ENCODE peak calls at places on chromosome 1, in five cellular contexts. X is sigmoid colon, E is fibroblast of lung, R is coronary artery, U is tibial artery. A is an unnamed sample.

GRCh38 chr1:39132505-39133339 is 71.8 kb upstream of the MACF1 start:
- DNase-seq in E (peak), X (peak), U (peak), R (peak), A (peak)

GRCh38 chr1:231937013-231937754 is 310.6 kb downstream of the DISC1 start:
- DNase-seq in U (peak), E (peak), X (peak), R (no peak), A (no peak)

GRCh38 chr1:178134061-178134460 is 40.2 kb downstream of the RASAL2 start:
- DNase-seq in U (peak), R (no peak), X (no peak), E (peak), A (no peak)

GRCh38 chr1:23422313-23422877 is 2.2 kb downstream of the TCEA3 start:
- DNase-seq in U (peak), X (peak), E (peak), R (peak), A (no peak)

GRCh38 chr1:159492575-159493323 is 43.1 kb downstream of the OR10J5 start:
- DNase-seq in E (no peak), X (no peak), R (no peak), U (no peak), A (no peak)

GRCh38 chr1:177209357-177209756 is 38.6 kb downstream of the BRINP2 start:
- DNase-seq in E (peak), U (peak), R (peak), X (peak), A (no peak)

GRCh38 chr1:242842094-242842493 is 317.6 kb upstream of the PLD5 start:
- DNase-seq in X (no peak), U (no peak), E (no peak), R (no peak), A (no peak)

GRCh38 chr1:156592910-156593732 is 1.5 kb downstream of the NAXE start:
- DNase-seq in R (no peak), E (no peak), U (no peak), X (no peak), A (no peak)

GRCh38 chr1:53949651-53950050 is 3.5 kb downstream of the LRRC42 start:
- DNase-seq in R (no peak), U (no peak), E (no peak), X (no peak), A (no peak)

GRCh38 chr1:241499910-241500309 is 19.6 kb downstream of the FH start:
- DNase-seq in E (peak), U (no peak), R (no peak), X (no peak), A (no peak)

GRCh38 chr1:206467915-206468314 is 2.4 kb upstream of the IKBKE start:
- DNase-seq in U (peak), R (no peak), E (no peak), X (peak), A (no peak)

GRCh38 chr1:206464456-206464964 is 5.8 kb upstream of the IKBKE start:
- DNase-seq in E (peak), U (peak), X (no peak), R (no peak), A (no peak)

GRCh38 chr1:206466840-206467649 is 3.2 kb upstream of the IKBKE start:
- DNase-seq in E (no peak), R (no peak), X (no peak), U (no peak), A (no peak)

GRCh38 chr1:206463911-206464310 is 6.4 kb upstream of the IKBKE start:
- DNase-seq in E (no peak), U (no peak), X (no peak), R (no peak), A (no peak)

GRCh38 chr1:206465951-206466350 is 4.3 kb upstream of the IKBKE start:
- DNase-seq in U (no peak), X (no peak), R (no peak), E (no peak), A (no peak)
- H3K4me3 ChIP-seq in U (no peak), X (no peak), R (no peak), E (no peak), A (no peak)

GRCh38 chr1:153638261-153638660 is 4.4 kb downstream of the CHTOP start:
- DNase-seq in E (no peak), U (no peak), R (no peak), X (no peak), A (no peak)

GRCh38 chr1:153636312-153636711 is 2.4 kb downstream of the CHTOP start:
- DNase-seq in R (no peak), X (no peak), U (no peak), E (no peak), A (no peak)

GRCh38 chr1:153642161-153642560 is 8.3 kb downstream of the CHTOP start:
- DNase-seq in U (no peak), R (no peak), X (no peak), E (no peak), A (no peak)

GRCh38 chr1:153640873-153641272 is 7.0 kb downstream of the CHTOP start:
- DNase-seq in U (no peak), X (no peak), E (no peak), R (no peak), A (no peak)

DNA sequence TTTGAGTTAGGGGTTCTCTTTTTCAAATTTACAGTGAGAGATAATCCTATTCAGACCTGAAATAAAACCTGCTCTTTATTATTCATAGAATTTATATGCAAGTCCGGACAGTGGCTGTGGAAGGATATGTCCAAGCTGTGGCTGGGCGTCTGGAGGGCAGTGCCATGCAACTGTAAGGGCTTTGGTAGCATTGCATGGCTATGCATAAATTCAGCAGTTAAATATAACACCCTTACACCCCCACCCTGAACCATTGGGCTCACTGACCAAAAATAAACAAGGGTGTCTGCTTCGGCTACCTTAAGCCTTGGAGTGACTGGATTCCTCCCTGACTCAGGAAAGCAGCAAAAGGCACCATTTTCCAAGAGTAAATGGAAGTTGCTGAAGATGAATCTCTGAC is 5.4 kb downstream of the CHTOP start:
- DNase-seq in U (no peak), R (no peak), E (no peak), X (no peak), A (no peak)
- H3K27ac ChIP-seq in U (no peak), R (no peak), E (no peak), X (no peak), A (no peak)

DNA sequence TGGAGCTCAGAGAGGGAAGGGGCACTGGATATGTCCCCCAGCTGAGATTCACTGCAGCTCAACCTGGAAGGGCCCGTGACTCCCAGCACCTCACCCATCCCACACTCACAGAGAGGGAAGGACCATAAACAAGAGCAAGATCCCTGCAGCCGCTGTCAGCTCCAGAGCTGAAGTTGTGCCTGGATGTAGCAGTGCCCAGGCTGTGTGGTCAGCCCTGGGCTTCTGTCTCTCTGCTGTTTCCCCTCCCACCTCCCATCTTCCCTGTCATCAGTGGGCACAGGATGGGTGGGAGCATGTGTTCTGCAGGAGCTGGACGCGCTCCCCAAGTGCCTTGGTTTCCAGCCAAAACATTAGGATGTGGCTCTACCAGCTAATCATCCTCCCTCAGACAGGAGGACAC is 282.8 kb downstream of the NPHP4 start:
- DNase-seq in X (peak), U (no peak), R (no peak), E (no peak), A (no peak)
- H3K4me3 ChIP-seq in X (no peak), U (no peak), R (no peak), E (no peak), A (no peak)

GRCh38 chr1:25818569-25818968 is 1.2 kb upstream of the MTFR1L start:
- DNase-seq in X (no peak), U (no peak), R (no peak), E (no peak), A (no peak)

GRCh38 chr1:25820247-25821111 is 725 bp downstream of the MTFR1L start:
- DNase-seq in E (peak), R (peak), U (no peak), X (peak), A (no peak)

GRCh38 chr1:25816112-25816718 is 3.5 kb upstream of the MTFR1L start:
- DNase-seq in U (no peak), R (peak), X (no peak), E (no peak), A (no peak)

GRCh38 chr1:25819496-25820246 is at the start of gene MTFR1L:
- DNase-seq in U (peak), E (peak), R (peak), X (peak), A (no peak)

DNA sequence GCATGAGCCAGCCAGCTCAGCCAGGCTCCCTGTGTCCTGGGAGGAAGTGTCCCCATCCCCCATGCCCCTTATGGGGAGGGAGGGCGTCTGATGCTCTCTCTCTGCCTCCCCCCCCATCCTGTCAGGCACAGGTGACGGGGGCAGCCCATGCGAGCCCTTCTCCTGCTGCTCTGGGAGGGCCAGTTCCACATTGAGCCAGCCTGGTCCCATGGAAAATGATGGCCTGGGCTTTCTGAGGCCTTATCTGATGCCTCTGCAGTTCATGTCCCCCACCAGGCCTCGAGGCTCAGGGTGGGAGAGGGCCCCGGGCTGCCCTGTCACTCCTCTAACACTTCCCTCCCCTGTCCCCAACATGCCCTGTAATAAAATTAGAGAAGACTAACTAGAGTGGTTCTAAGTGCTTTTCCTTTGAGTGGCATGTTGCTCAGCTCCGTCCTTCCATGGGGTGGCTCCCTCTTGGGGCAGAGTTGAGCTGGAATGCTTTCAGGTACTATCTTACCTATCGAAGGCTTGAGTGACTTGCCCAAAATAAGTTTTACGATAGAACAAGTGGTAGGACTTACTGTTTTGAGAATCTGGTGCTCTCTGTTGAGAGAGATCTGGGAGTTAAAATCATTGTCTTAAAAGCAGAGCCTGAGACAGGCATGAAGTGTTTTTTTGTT is 1.8 kb upstream of the MTFR1L start:
- DNase-seq in X (no peak), R (no peak), E (no peak), U (no peak), A (no peak)
- H3K27ac ChIP-seq in X (peak), R (no peak), E (no peak), U (peak), A (no peak)

GRCh38 chr1:116910379-116911165 is 856 bp downstream of the PTGFRN start:
- DNase-seq in R (peak), E (no peak), U (peak), X (peak), A (no peak)
- H3K4me3 ChIP-seq in R (peak), E (peak), U (peak), X (peak), A (peak)